ENCODE peak calls at places on chromosomes 3 and 15, in eight cellular contexts. J is CD14-positive monocyte, W is DMS 273 treated with DMSO at 0.1 percent for 48 hours, K is HEK293T, M is pancreas, Z is fibroblast of the aortic adventitia, S is NCI-H748 treated with DMSO at 0.1 percent for 48 hours, P is HL-60. I is an unnamed sample.

GRCh38 chr15:92012368-92012629 is 158.8 kb downstream of the SLCO3A1 start:
- DNase-seq in J (no peak), W (no peak), K (no peak), M (peak; percentile 12), Z (no peak), S (no peak), P (no peak), I (no peak)

GRCh38 chr15:89057506-89058133 is 30.6 kb upstream of the ABHD2 start:
- DNase-seq in J (peak; percentile 83), W (no peak), K (peak; percentile 92), M (peak; percentile 88), Z (peak; percentile 78), S (peak; percentile 13), P (peak; percentile 25), I (peak; percentile 51)

GRCh38 chr3:74789111-74789510 is 174.7 kb upstream of the CNTN3 start:
- DNase-seq in J (no peak), W (no peak), K (no peak), M (peak; percentile 8), Z (peak; percentile 1), S (no peak), P (no peak), I (no peak)

GRCh38 chr3:198097048-198097447 is 137.0 kb downstream of the LMLN start:
- DNase-seq in J (no peak), W (no peak), K (no peak), M (no peak), Z (no peak), S (no peak), P (no peak), I (no peak)

GRCh38 chr3:65596511-65597224 is 442.1 kb downstream of the MAGI1 start:
- DNase-seq in J (no peak), W (peak; percentile 37), K (no peak), M (no peak), Z (no peak), S (peak; percentile 34), P (no peak), I (no peak)

GRCh38 chr3:47288966-47289910 is 6.5 kb downstream of the KLHL18 start:
- DNase-seq in J (no peak), W (no peak), K (no peak), M (no peak), Z (peak; percentile 32), S (no peak), P (peak; percentile 68), I (no peak)

GRCh38 chr3:59412506-59412905 is 362.7 kb upstream of the CFAP20DC start:
- DNase-seq in J (no peak), W (no peak), K (no peak), M (no peak), Z (no peak), S (no peak), P (no peak), I (no peak)

GRCh38 chr15:92981333-92981732 is 81.2 kb downstream of the CHD2 start:
- DNase-seq in J (no peak), W (no peak), K (no peak), M (no peak), Z (no peak), S (no peak), P (no peak), I (no peak)

GRCh38 chr15:94375997-94376396 is 144.6 kb downstream of the MCTP2 start:
- DNase-seq in J (no peak), W (no peak), K (no peak), M (no peak), Z (no peak), S (peak; percentile 1), P (no peak), I (no peak)

GRCh38 chr3:178392553-178392952 is 143.7 kb upstream of the KCNMB2 start:
- DNase-seq in J (no peak), W (no peak), K (no peak), M (no peak), Z (peak; percentile 95), S (no peak), P (no peak), I (no peak)

GRCh38 chr3:141235661-141236171 is 4.1 kb downstream of the PXYLP1 start:
- DNase-seq in J (no peak), W (no peak), K (no peak), M (peak; percentile 26), Z (no peak), S (no peak), P (no peak), I (no peak)